ENCODE peak calls at places on chromosome 5, in six cellular contexts. I is DMS 273 treated with DMSO at 0.1 percent for 48 hours, P is GM23248, E is iris pigment epithelial cell, J is HAP-1, T is nephron progenitor cell. Z is an unnamed sample.

GRCh38 chr5:5432020-5432707 is 9.7 kb downstream of the ICE1 start:
- DNase-seq in J (no peak), T (no peak), I (no peak), P (peak; percentile 79), E (peak; percentile 86), Z (peak; percentile 71)

GRCh38 chr5:93850311-93850710 is 108.9 kb upstream of the POU5F2 start:
- DNase-seq in J (no peak), I (no peak), T (no peak), P (no peak), E (no peak), Z (no peak)

GRCh38 chr5:84494453-84494852 is 109.8 kb upstream of the EDIL3 start:
- DNase-seq in T (no peak), E (peak; percentile 81), J (no peak), P (peak; percentile 50), I (no peak), Z (peak; percentile 56)

GRCh38 chr5:88667187-88668141 is 215.5 kb downstream of the MEF2C start:
- DNase-seq in J (peak; percentile 66), T (peak; percentile 16), E (no peak), P (no peak), I (peak; percentile 78), Z (no peak)

GRCh38 chr5:56814361-56814962 is 887 bp upstream of the MAP3K1 start:
- DNase-seq in T (peak; percentile 47), E (no peak), P (peak; percentile 66), J (peak; percentile 67), I (no peak), Z (no peak)

GRCh38 chr5:74206571-74207550 is 433.7 kb downstream of the ENC1 start:
- DNase-seq in T (no peak), I (peak; percentile 67), E (peak; percentile 73), J (peak; percentile 40), P (peak; percentile 92), Z (peak; percentile 84)

GRCh38 chr5:36152324-36153298 is 700 bp downstream of the SKP2 start:
- DNase-seq in J (peak; percentile 18), I (no peak), T (peak; percentile 20), P (peak; percentile 48), E (peak; percentile 51), Z (peak; percentile 27)

GRCh38 chr5:170681013-170681433 is 102.5 kb upstream of the GABRP start:
- DNase-seq in E (peak; percentile 49), I (no peak), T (peak; percentile 91), J (peak; percentile 68), P (peak; percentile 55), Z (peak; percentile 35)

GRCh38 chr5:88279584-88279983 is 10.9 kb upstream of the TMEM161B start:
- DNase-seq in E (peak; percentile 11), P (peak; percentile 21), J (no peak), I (no peak), T (no peak), Z (no peak)

GRCh38 chr5:148011407-148012124 is 52.2 kb upstream of the SPINK5 start:
- DNase-seq in T (no peak), E (peak; percentile 95), P (peak; percentile 50), J (no peak), I (no peak), Z (peak; percentile 56)

GRCh38 chr5:141845371-141845821 is 32.8 kb downstream of the PCDH1 start:
- DNase-seq in P (peak; percentile 20), T (no peak), I (no peak), J (peak; percentile 47), E (no peak), Z (no peak)

GRCh38 chr5:143011621-143012020 is 241.4 kb downstream of the ARHGAP26 start:
- DNase-seq in P (peak; percentile 56), J (no peak), I (no peak), E (peak; percentile 92), T (no peak), Z (peak; percentile 85)

GRCh38 chr5:66843065-66843464 is 246.9 kb downstream of the MAST4 start:
- DNase-seq in T (no peak), P (no peak), I (no peak), E (no peak), J (no peak), Z (no peak)

GRCh38 chr5:120146787-120147186 is 317.3 kb upstream of the PRR16 start:
- DNase-seq in J (no peak), E (peak; percentile 55), I (no peak), T (no peak), P (peak; percentile 44), Z (no peak)

GRCh38 chr5:159451197-159452052 is 121.1 kb upstream of the IL12B start:
- DNase-seq in I (no peak), E (peak; percentile 97), P (peak; percentile 97), J (no peak), T (no peak), Z (peak; percentile 94)

GRCh38 chr5:74966151-74967050 is 86.0 kb downstream of the GCNT4 start:
- DNase-seq in P (peak; percentile 8), E (no peak), T (no peak), J (no peak), I (no peak), Z (no peak)

GRCh38 chr5:132777209-132778069 is at the start of gene SEPTIN8:
- DNase-seq in T (peak; percentile 74), I (no peak), E (peak; percentile 35), P (peak; percentile 76), J (peak; percentile 68), Z (peak; percentile 49)

GRCh38 chr5:173680660-173681242 is 64.3 kb upstream of the BOD1 start:
- DNase-seq in T (no peak), J (no peak), P (no peak), I (no peak), E (no peak), Z (peak; percentile 15)

GRCh38 chr5:10735569-10736255 is 25.3 kb downstream of the DAP start:
- DNase-seq in E (no peak), P (no peak), I (no peak), T (no peak), J (no peak), Z (no peak)

GRCh38 chr5:97096096-97096648 is 46.2 kb downstream of the LIX1 start:
- DNase-seq in E (peak; percentile 6), P (peak; percentile 5), T (no peak), I (no peak), J (no peak), Z (peak; percentile 13)

GRCh38 chr5:128708841-128709240 is 170.8 kb upstream of the FBN2 start:
- DNase-seq in J (no peak), P (no peak), E (peak; percentile 5), I (no peak), T (no peak), Z (no peak)

GRCh38 chr5:1054018-1054798 is 45.6 kb downstream of the NKD2 start:
- DNase-seq in T (no peak), P (no peak), J (no peak), E (no peak), I (no peak), Z (no peak)

GRCh38 chr5:181189962-181190710 is 14.9 kb downstream of the TRIM7 start:
- DNase-seq in P (peak; percentile 35), I (no peak), T (peak; percentile 30), J (peak; percentile 55), E (no peak), Z (no peak)

GRCh38 chr5:2666081-2666480 is 85.4 kb downstream of the IRX2 start:
- DNase-seq in P (no peak), J (no peak), E (no peak), T (peak; percentile 56), I (no peak), Z (no peak)

GRCh38 chr5:87099246-87099914 is 168.3 kb upstream of the RASA1 start:
- DNase-seq in P (no peak), I (no peak), T (no peak), J (no peak), E (no peak), Z (no peak)

GRCh38 chr5:27906911-27907590 is 868.7 kb upstream of the CDH9 start:
- DNase-seq in P (no peak), E (peak; percentile 11), I (no peak), J (no peak), T (no peak), Z (no peak)

GRCh38 chr5:147805030-147805454 is 22.5 kb upstream of the JAKMIP2 start:
- DNase-seq in I (no peak), T (no peak), E (no peak), J (no peak), P (no peak), Z (no peak)

GRCh38 chr5:168317521-168318147 is 26.2 kb downstream of the WWC1 start:
- DNase-seq in T (peak; percentile 18), E (peak; percentile 97), J (peak; percentile 67), P (peak; percentile 87), I (no peak), Z (peak; percentile 90)

GRCh38 chr5:171415115-171415730 is 4.2 kb upstream of the FGF18 start:
- DNase-seq in I (peak; percentile 32), P (peak; percentile 60), T (no peak), J (peak; percentile 17), E (peak; percentile 41), Z (peak; percentile 36)

GRCh38 chr5:54443264-54443663 is 12.2 kb upstream of the HSPB3 start:
- DNase-seq in J (peak; percentile 30), I (peak; percentile 7), E (peak; percentile 45), T (no peak), P (peak; percentile 62), Z (peak; percentile 68)

GRCh38 chr5:83767409-83767992 is 46.8 kb upstream of the HAPLN1 start:
- DNase-seq in E (no peak), I (no peak), P (no peak), J (no peak), T (no peak), Z (no peak)